ENCODE peak calls at places on chromosomes 12 and 14, in eight cellular contexts. L is heart left ventricle; S is CD8-positive, alpha-beta T cell; F is lower lobe of right lung; E is RWPE2; C is heart right ventricle; P is pancreas; W is upper lobe of left lung. U is an unnamed sample. For H3K36me3, the result is how much of the 10 kb centered on the place peaks cover.

GRCh38 chr14:63897706-63898105 is 44.9 kb downstream of the SYNE2 start:
- ATAC-seq in E (no peak), W (no peak), P (no peak), F (no peak), S (no peak), C (no peak), L (no peak), U (no peak)

GRCh38 chr14:30751646-30752416 is 122.5 kb upstream of the COCH start:
- ATAC-seq in F (no peak), L (no peak), E (no peak), W (no peak), S (no peak), C (no peak), P (no peak), U (no peak)

GRCh38 chr14:88189040-88189839 is 133.8 kb downstream of the KCNK10 start:
- ATAC-seq in S (no peak), L (peak), E (peak), W (peak), C (peak), F (peak), P (peak), U (peak)

GRCh38 chr14:79118291-79118690 is 948.1 kb downstream of the NRXN3 start:
- ATAC-seq in W (no peak), E (no peak), S (no peak), F (no peak), L (no peak), P (no peak), C (no peak), U (no peak)

GRCh38 chr12:93880853-93881522 is 203.8 kb downstream of the CRADD start:
- ATAC-seq in L (no peak), E (no peak), C (no peak), W (no peak), S (no peak), P (no peak), F (no peak), U (no peak)

GRCh38 chr12:116346222-116346621 is 68.7 kb upstream of the MED13L start:
- ATAC-seq in C (no peak), L (no peak), P (peak), S (no peak), W (no peak), F (no peak), E (no peak), U (no peak)

GRCh38 chr14:42944284-42944683 is 1337.6 kb downstream of the LRFN5 start:
- ATAC-seq in E (no peak), S (no peak), L (no peak), C (no peak), W (no peak), F (no peak), P (no peak), U (no peak)

GRCh38 chr14:31788340-31788739 is 227.1 kb downstream of the NUBPL start:
- ATAC-seq in P (no peak), C (no peak), L (no peak), W (no peak), S (no peak), F (no peak), E (no peak), U (no peak)

GRCh38 chr12:96824074-96824837 is 82.8 kb upstream of the NEDD1 start:
- ATAC-seq in S (peak), L (no peak), E (no peak), P (no peak), W (no peak), F (no peak), C (no peak), U (no peak)

GRCh38 chr14:89444044-89444443 is 27.0 kb upstream of the FOXN3 start:
- ATAC-seq in C (no peak), L (no peak), S (no peak), E (peak), W (no peak), F (no peak), P (peak), U (no peak)

GRCh38 chr14:90593254-90594040 is 196.6 kb downstream of the CALM1 start:
- ATAC-seq in W (no peak), P (no peak), C (no peak), E (no peak), S (no peak), F (peak), L (no peak), U (no peak)

GRCh38 chr12:94621662-94622359 is 28.5 kb downstream of the TMCC3 start:
- ATAC-seq in P (peak), C (peak), W (peak), L (no peak), E (peak), S (peak), F (peak), U (no peak)

GRCh38 chr12:116609715-116610114 is 50.5 kb downstream of the MAP1LC3B2 start:
- ATAC-seq in L (peak), C (no peak), E (no peak), F (no peak), P (no peak), W (no peak), S (no peak), U (no peak)

GRCh38 chr14:72894623-72895378 is 900 bp upstream of the DPF3 start:
- ATAC-seq in S (no peak), E (peak), F (peak), P (peak), L (peak), W (no peak), C (peak), U (peak)

GRCh38 chr12:117533687-117534086 is 172.3 kb upstream of the NOS1 start:
- ATAC-seq in F (peak), W (no peak), C (no peak), E (no peak), S (no peak), P (no peak), L (no peak), U (no peak)

GRCh38 chr12:114213055-114213561 is 192.8 kb downstream of the TBX5 start:
- ATAC-seq in L (peak), P (no peak), C (peak), W (no peak), E (peak), S (no peak), F (no peak), U (no peak)

GRCh38 chr12:128542844-128543243 is 275.9 kb downstream of the TMEM132C start:
- ATAC-seq in F (no peak), S (no peak), L (no peak), W (no peak), E (no peak), C (no peak), P (no peak), U (no peak)

GRCh38 chr12:18430425-18431048 is 169.2 kb downstream of the PIK3C2G start:
- ATAC-seq in L (peak), C (peak), F (peak), S (no peak), W (peak), P (peak), E (peak), U (peak)

GRCh38 chr14:39467889-39468524 is 35.8 kb upstream of the FBXO33 start:
- ATAC-seq in S (no peak), F (peak), C (no peak), E (peak), W (no peak), P (no peak), L (no peak), U (no peak)

GRCh38 chr14:60220084-60220483 is 28.9 kb upstream of the PPM1A start:
- ATAC-seq in L (no peak), C (no peak), F (no peak), P (no peak), W (no peak), S (peak), E (no peak), U (no peak)

GRCh38 chr12:60070541-60070940 is 474.7 kb downstream of the SLC16A7 start:
- ATAC-seq in W (no peak), E (peak), P (peak), F (no peak), L (no peak), S (no peak), C (no peak), U (no peak)

DNA sequence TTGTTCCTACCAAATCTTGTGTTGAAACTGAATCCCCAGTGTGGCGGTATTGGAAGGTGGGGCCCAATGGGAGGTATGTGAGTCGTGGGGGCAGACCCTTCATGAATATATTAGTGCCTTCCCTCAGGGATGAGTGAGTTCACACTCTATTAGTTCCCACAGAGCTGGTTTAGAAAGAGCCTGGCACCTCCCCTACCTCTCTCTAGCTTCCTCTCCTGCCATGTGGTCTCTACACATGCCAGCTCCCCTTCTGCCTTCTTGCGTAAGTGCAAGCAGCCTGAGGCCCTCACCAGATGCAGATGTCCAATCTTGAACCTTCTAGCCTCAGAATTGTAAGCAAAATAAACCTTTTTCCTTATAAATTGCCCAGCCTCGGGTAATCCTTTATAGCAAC is 105.8 kb downstream of the SPTSSA start:
- ATAC-seq in F (peak), L (peak), P (no peak), C (no peak), S (no peak), E (peak), W (no peak), U (no peak)
- H3K27ac ChIP-seq in F (no peak), L (peak), P (no peak), C (peak), S (no peak), E (peak), W (peak), U (no peak)

DNA sequence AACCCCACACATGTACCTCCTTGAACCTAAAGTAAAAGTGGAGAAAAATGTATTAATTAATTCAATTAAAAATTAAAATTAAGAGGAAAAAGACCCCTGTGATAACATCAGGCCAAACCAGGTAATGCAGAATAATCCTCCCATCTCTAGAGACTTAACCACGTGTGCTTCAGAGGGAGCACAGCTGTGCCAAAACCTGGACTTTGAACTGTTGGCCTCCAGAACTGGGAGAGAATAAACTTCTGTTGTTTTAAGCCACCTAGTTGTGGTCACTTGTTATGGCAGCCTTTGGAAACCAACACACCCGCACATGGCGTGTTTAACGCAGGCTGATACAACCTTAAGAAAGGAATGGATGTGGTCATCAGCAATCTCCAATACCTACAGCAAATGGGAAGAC is 23.8 kb downstream of the OAS2 start:
- ATAC-seq in P (peak), C (no peak), L (no peak), W (no peak), F (no peak), S (no peak), E (no peak), U (no peak)
- H3K36me3 ChIP-seq in P (under half), C (under half), L (half or more), W (under half), F (half or more), S (half or more), E (under half), U (half or more)

GRCh38 chr14:53925201-53925766 is 31.3 kb downstream of the BMP4 start:
- ATAC-seq in L (no peak), W (no peak), E (no peak), S (no peak), C (no peak), P (no peak), F (no peak), U (no peak)
- H3K27ac ChIP-seq in L (no peak), W (no peak), E (peak), S (no peak), C (no peak), P (no peak), F (no peak), U (no peak)

DNA sequence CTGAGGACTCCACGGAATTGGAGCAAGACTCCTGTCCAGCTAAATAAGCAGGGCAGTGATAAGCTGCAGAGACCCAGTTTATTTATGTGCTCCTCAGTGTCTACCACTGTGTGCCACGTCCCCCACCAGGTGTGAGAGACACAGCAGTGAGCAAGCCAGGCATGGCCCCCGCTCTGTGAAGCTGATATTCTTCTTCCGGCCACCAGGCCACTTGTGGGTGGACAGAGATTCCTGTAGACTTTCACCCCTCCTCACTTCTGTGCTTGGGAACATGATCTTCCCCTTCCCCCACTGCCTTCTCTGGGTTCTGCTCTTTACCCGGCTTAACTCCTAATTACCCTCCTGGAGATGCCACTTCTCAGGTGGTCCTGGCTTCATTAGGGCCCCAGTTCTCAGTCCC is 21.2 kb downstream of the BRAP start:
- ATAC-seq in W (no peak), S (no peak), P (no peak), E (no peak), C (no peak), F (no peak), L (no peak), U (no peak)
- H3K36me3 ChIP-seq in W (half or more), S (under half), P (under half), E (half or more), C (under half), F (half or more), L (half or more), U (half or more)

GRCh38 chr12:125104978-125105377 is 39.7 kb downstream of the AACS start:
- ATAC-seq in F (no peak), L (no peak), E (no peak), P (no peak), C (no peak), W (no peak), S (no peak), U (no peak)
- H3K27ac ChIP-seq in F (no peak), L (no peak), E (no peak), P (no peak), C (no peak), W (no peak), S (no peak), U (no peak)

GRCh38 chr14:103581206-103581605 is 18.4 kb downstream of the COA8 start:
- ATAC-seq in L (no peak), S (no peak), C (no peak), P (no peak), W (no peak), F (no peak), E (no peak), U (no peak)

GRCh38 chr14:103578401-103579075 is 15.8 kb downstream of the COA8 start:
- ATAC-seq in L (no peak), F (no peak), S (no peak), C (no peak), E (no peak), P (no peak), W (no peak), U (no peak)

GRCh38 chr14:103574104-103574503 is 11.3 kb downstream of the COA8 start:
- ATAC-seq in P (no peak), S (no peak), L (peak), E (no peak), C (peak), F (no peak), W (no peak), U (no peak)

GRCh38 chr14:103574707-103575285 is 12.0 kb downstream of the COA8 start:
- ATAC-seq in P (no peak), S (no peak), L (no peak), C (no peak), E (no peak), W (no peak), F (no peak), U (no peak)

DNA sequence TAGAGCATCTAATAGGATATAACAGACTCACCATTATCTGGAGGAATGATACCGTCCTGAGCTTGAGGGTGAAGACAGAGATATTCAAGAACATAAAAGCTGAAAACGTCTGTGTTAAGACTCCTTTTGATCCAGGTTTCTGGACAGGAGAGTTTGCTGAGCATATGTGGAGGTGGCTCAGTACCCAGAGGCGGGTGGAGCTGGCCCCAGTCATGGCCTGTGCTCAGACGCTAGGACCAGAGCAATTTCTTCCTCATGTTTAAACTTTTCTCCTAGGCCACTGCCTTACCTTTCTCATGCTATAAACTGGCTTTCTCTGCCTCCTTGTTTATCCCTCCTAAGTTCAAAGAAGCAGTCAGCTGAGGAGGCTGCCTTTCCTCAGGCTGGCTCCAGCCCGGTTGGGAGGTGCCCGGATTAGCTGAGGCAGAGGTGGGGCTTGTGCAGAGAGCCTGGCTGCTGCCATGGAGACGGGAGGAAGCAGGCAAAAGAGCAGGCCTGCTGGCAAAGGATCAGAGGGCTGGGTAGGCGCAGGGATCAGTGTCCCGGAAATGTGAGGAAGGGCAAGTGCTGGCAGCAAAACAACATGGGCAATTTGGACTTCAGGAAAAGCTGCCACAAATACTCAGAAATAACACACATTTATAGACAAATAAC is 13.7 kb downstream of the COA8 start:
- ATAC-seq in S (no peak), F (peak), L (peak), C (peak), P (peak), E (peak), W (peak), U (peak)
- H3K36me3 ChIP-seq in S (under half), F (half or more), L (half or more), C (under half), P (under half), E (half or more), W (under half), U (half or more)

GRCh38 chr14:61575126-61575525 is 120.2 kb upstream of the HIF1A start:
- ATAC-seq in L (no peak), S (no peak), C (no peak), F (no peak), W (no peak), E (no peak), P (no peak), U (no peak)
- H3K27ac ChIP-seq in L (no peak), S (no peak), C (no peak), F (no peak), W (no peak), E (peak), P (no peak), U (no peak)